ENCODE peak calls at places on chromosomes 16 and 17, in nine cellular contexts. M is HFFc6; C is EH; A is AG09309; T is natural killer cell; P is naive thymus-derived CD8-positive, alpha-beta T cell; U is mucosa of descending colon; X is GM23338; O is ELR. S is an unnamed sample.
A peak's percentile ranks its signal among the peaks of the same experiment; 100 is the strongest.

GRCh38 chr17:67260051-67260987 is 15.3 kb upstream of the HELZ start:
- DNase-seq in O (peak; percentile 44), M (peak; percentile 61), C (peak; percentile 73), T (no peak), X (no peak), P (no peak), U (no peak), A (peak; percentile 51), S (no peak)

GRCh38 chr16:3038896-3039295 is 2.2 kb upstream of the BICDL2 start:
- DNase-seq in P (no peak), M (no peak), U (peak; percentile 75), T (no peak), O (no peak), A (no peak), C (no peak), X (no peak), S (no peak)

GRCh38 chr16:19833581-19833980 is 51.1 kb downstream of the GPRC5B start:
- DNase-seq in C (no peak), O (no peak), M (no peak), U (no peak), P (no peak), T (no peak), X (no peak), A (no peak), S (peak; percentile 61)

GRCh38 chr17:78396436-78397335 is 18.2 kb downstream of the PGS1 start:
- DNase-seq in M (no peak), C (no peak), O (no peak), P (no peak), X (no peak), U (no peak), T (no peak), A (no peak), S (no peak)

GRCh38 chr17:45160505-45161287 is 979 bp upstream of the HEXIM2 start:
- DNase-seq in O (peak; percentile 77), U (peak; percentile 83), A (no peak), C (peak; percentile 73), P (peak; percentile 59), M (peak; percentile 36), X (peak; percentile 95), T (no peak), S (peak; percentile 58)

GRCh38 chr17:78970834-78971763 is 8.6 kb downstream of the LGALS3BP start:
- DNase-seq in U (no peak), M (peak; percentile 47), P (peak; percentile 73), T (peak; percentile 69), C (peak; percentile 75), X (peak; percentile 94), A (no peak), O (peak; percentile 90), S (peak; percentile 65)

GRCh38 chr17:7839890-7840260 is 5.9 kb downstream of the KDM6B start:
- DNase-seq in M (peak; percentile 30), O (peak; percentile 72), U (peak; percentile 47), A (no peak), X (peak; percentile 14), C (peak; percentile 51), T (no peak), P (peak; percentile 27), S (no peak)

GRCh38 chr17:42118545-42118944 is 2.6 kb downstream of the KAT2A start:
- DNase-seq in X (peak; percentile 76), U (no peak), A (no peak), P (peak; percentile 29), M (no peak), O (peak; percentile 52), C (peak; percentile 41), T (no peak), S (peak; percentile 30)

GRCh38 chr17:79120259-79120658 is 45.6 kb downstream of the ENGASE start:
- DNase-seq in T (no peak), M (no peak), U (no peak), X (no peak), O (no peak), P (no peak), A (no peak), C (no peak), S (no peak)

GRCh38 chr17:82241183-82241925 is 12.5 kb downstream of the SLC16A3 start:
- DNase-seq in P (no peak), O (peak; percentile 84), X (no peak), A (no peak), U (peak; percentile 86), M (peak; percentile 81), T (peak; percentile 40), C (peak; percentile 85), S (peak; percentile 84)

GRCh38 chr16:85445779-85446222 is 167.3 kb upstream of the GSE1 start:
- DNase-seq in M (no peak), C (no peak), O (no peak), U (peak; percentile 69), P (no peak), T (no peak), A (no peak), X (no peak), S (no peak)

GRCh38 chr17:74922694-74923537 is at the start of gene USH1G:
- DNase-seq in X (peak; percentile 36), P (no peak), O (no peak), T (no peak), U (no peak), M (no peak), A (no peak), C (peak; percentile 20), S (no peak)

GRCh38 chr17:44628234-44629188 is 27.8 kb upstream of the MEIOC start:
- DNase-seq in U (peak; percentile 54), A (no peak), X (peak; percentile 82), O (no peak), P (no peak), T (no peak), M (no peak), C (peak; percentile 25), S (no peak)

GRCh38 chr17:31843382-31843780 is 15.7 kb downstream of the COPRS start:
- DNase-seq in P (no peak), C (peak; percentile 34), A (no peak), M (no peak), X (no peak), O (no peak), U (no peak), T (no peak), S (no peak)

S was measured in HT1080.